ENCODE peak calls at places on chromosomes 16 and 17, in nine cellular contexts. I is T-helper 1 cell; Z is GM18507; B is activated T-cell treated with anti-CD3 and anti-CD28 coated beads, Interleukin-2, amount 50 U/mL, for 1 hour; W is left kidney; K is kidney tubule cell; A is RWPE1; L is dermis blood vessel endothelial cell; V is activated naive CD8-positive, alpha-beta T cell treated with anti-CD3 and anti-CD28 coated beads, Interleukin-2, amount 50 U/mL, for 24 hours. O is an unnamed sample.

GRCh38 chr17:6587310-6587709 is 31.0 kb upstream of the PITPNM3 start:
- DNase-seq in A (no peak), Z (no peak), W (no peak), V (no peak), I (no peak), B (no peak), L (no peak), K (no peak), O (no peak)

GRCh38 chr17:26792486-26792885 is 501.4 kb upstream of the WSB1 start:
- DNase-seq in Z (no peak), A (no peak), B (no peak), I (no peak), V (no peak), L (peak), K (no peak), W (no peak), O (no peak)

GRCh38 chr17:38815576-38816193 is 9.4 kb downstream of the CWC25 start:
- DNase-seq in A (peak), K (peak), B (no peak), W (no peak), V (no peak), L (peak), I (no peak), Z (peak), O (no peak)

GRCh38 chr17:4156750-4157381 is 13.9 kb downstream of the CYB5D2 start:
- DNase-seq in K (no peak), V (no peak), Z (no peak), A (no peak), L (no peak), B (no peak), W (no peak), I (no peak), O (no peak)

GRCh38 chr17:11644265-11645212 is 46.3 kb downstream of the DNAH9 start:
- DNase-seq in V (peak), L (peak), Z (no peak), W (peak), A (peak), I (peak), B (no peak), K (peak), O (no peak)

GRCh38 chr16:4316732-4317461 is 1.0 kb downstream of the GLIS2 start:
- DNase-seq in B (no peak), I (no peak), K (peak), Z (no peak), W (peak), V (no peak), A (no peak), L (peak), O (peak)

GRCh38 chr16:55297062-55297909 is 26.7 kb upstream of the IRX6 start:
- DNase-seq in A (peak), V (no peak), B (no peak), K (peak), Z (no peak), W (peak), L (no peak), I (no peak), O (no peak)

GRCh38 chr17:76255801-76256429 is 9.2 kb upstream of the UBALD2 start:
- DNase-seq in A (no peak), Z (no peak), K (no peak), L (no peak), I (no peak), V (no peak), W (no peak), B (no peak), O (no peak)

GRCh38 chr16:58661199-58661830 is 23.3 kb downstream of the SLC38A7 start:
- DNase-seq in I (no peak), W (peak), A (peak), V (no peak), L (peak), K (peak), B (no peak), Z (peak), O (peak)

GRCh38 chr16:73056911-73057310 is 9.0 kb upstream of the ZFHX3 start:
- DNase-seq in B (no peak), L (no peak), V (no peak), K (peak), W (peak), I (no peak), A (no peak), Z (no peak), O (no peak)

GRCh38 chr16:69804283-69804682 is 42.2 kb downstream of the WWP2 start:
- DNase-seq in A (no peak), V (no peak), B (no peak), W (no peak), K (no peak), L (no peak), Z (no peak), I (no peak), O (no peak)

GRCh38 chr16:87437911-87438610 is 45.9 kb downstream of the MAP1LC3B start:
- DNase-seq in Z (no peak), W (peak), K (peak), B (no peak), I (no peak), A (no peak), L (no peak), V (no peak), O (no peak)

GRCh38 chr16:23342083-23342640 is 40.1 kb downstream of the SCNN1B start:
- DNase-seq in V (no peak), K (no peak), Z (no peak), L (no peak), I (no peak), B (no peak), A (no peak), W (no peak), O (no peak)

GRCh38 chr16:11329080-11329491 is 16.2 kb upstream of the RMI2 start:
- DNase-seq in I (no peak), W (peak), K (peak), V (no peak), A (no peak), B (no peak), Z (no peak), L (no peak), O (no peak)

GRCh38 chr17:77454560-77455095 is 313.9 kb downstream of the SEC14L1 start:
- DNase-seq in A (no peak), B (peak), V (no peak), K (no peak), Z (no peak), L (no peak), W (no peak), I (no peak), O (no peak)

GRCh38 chr17:2595736-2596135 is 2.3 kb downstream of the PAFAH1B1 start:
- DNase-seq in K (no peak), I (no peak), Z (no peak), V (no peak), B (no peak), A (no peak), L (peak), W (no peak), O (no peak)

GRCh38 chr17:40461774-40462342 is 18.6 kb downstream of the IGFBP4 start:
- DNase-seq in V (no peak), L (no peak), W (peak), K (no peak), I (no peak), A (no peak), B (no peak), Z (no peak), O (no peak)

GRCh38 chr16:30761427-30761927 is 385 bp downstream of the CFAP119 start:
- DNase-seq in V (peak), A (peak), B (peak), Z (no peak), L (peak), K (peak), W (peak), I (peak), O (no peak)

GRCh38 chr16:57882797-57883196 is 80.5 kb upstream of the KIFC3 start:
- DNase-seq in A (no peak), I (no peak), V (no peak), L (no peak), Z (no peak), W (no peak), B (no peak), K (no peak), O (no peak)

GRCh38 chr16:64428463-64428862 is 693.4 kb downstream of the CDH11 start:
- DNase-seq in B (no peak), K (peak), A (peak), V (no peak), Z (no peak), L (peak), W (no peak), I (no peak), O (no peak)

GRCh38 chr16:69328854-69329316 is 1.5 kb downstream of the PDF start:
- DNase-seq in I (no peak), V (no peak), L (peak), W (no peak), A (peak), Z (no peak), B (peak), K (peak), O (no peak)

GRCh38 chr16:51636913-51637743 is 486.1 kb upstream of the SALL1 start:
- DNase-seq in V (no peak), I (no peak), Z (no peak), K (peak), B (no peak), W (no peak), L (no peak), A (peak), O (no peak)

GRCh38 chr16:89175280-89176146 is 4.0 kb downstream of the CDH15 start:
- DNase-seq in W (no peak), L (no peak), V (no peak), I (no peak), Z (no peak), K (no peak), A (no peak), B (no peak), O (no peak)

GRCh38 chr17:14737984-14738651 is 437.2 kb downstream of the HS3ST3B1 start:
- DNase-seq in K (peak), W (no peak), V (no peak), I (no peak), A (peak), L (no peak), B (no peak), Z (no peak), O (peak)

GRCh38 chr17:71703701-71704100 is 417.1 kb upstream of the SOX9 start:
- DNase-seq in Z (no peak), V (no peak), W (no peak), K (no peak), A (no peak), B (no peak), I (no peak), L (no peak), O (no peak)

GRCh38 chr16:24204150-24204665 is 51.9 kb upstream of the CACNG3 start:
- DNase-seq in W (no peak), A (no peak), Z (no peak), V (no peak), B (no peak), K (no peak), I (no peak), L (no peak), O (no peak)

GRCh38 chr17:58504826-58505351 is 9.5 kb downstream of the MTMR4 start:
- DNase-seq in A (no peak), L (no peak), W (no peak), Z (no peak), V (no peak), K (no peak), I (no peak), B (no peak), O (no peak)

O was measured in heart left ventricle.